ENCODE peak calls at places on chromosomes 11 and 22, in six cellular contexts. One of them, this sample, is unnamed.

GRCh38 chr22:46079861-46080821 is 70.2 kb upstream of the PPARA start:
- DNase-seq in progenitor cell of endocrine pancreas: no peak
- DNase-seq in HS-27A: peak
- DNase-seq in Peyer's patch: peak
- DNase-seq in HFFc6: peak
- DNase-seq in activated CD4-positive, alpha-beta T cell treated with anti-CD3 and anti-CD28 coated beads, Interleukin-2, amount 50 U/mL, for 48 hours: no peak
- DNase-seq in this sample: no peak

GRCh38 chr11:117058761-117059233 is 39.4 kb downstream of the SIK3 start:
- DNase-seq in progenitor cell of endocrine pancreas: no peak
- DNase-seq in HS-27A: no peak
- DNase-seq in Peyer's patch: no peak
- DNase-seq in HFFc6: peak
- DNase-seq in activated CD4-positive, alpha-beta T cell treated with anti-CD3 and anti-CD28 coated beads, Interleukin-2, amount 50 U/mL, for 48 hours: no peak
- DNase-seq in this sample: no peak

GRCh38 chr11:126474220-126474619 is 118.7 kb downstream of the ST3GAL4 start:
- DNase-seq in progenitor cell of endocrine pancreas: no peak
- DNase-seq in HS-27A: no peak
- DNase-seq in Peyer's patch: no peak
- DNase-seq in HFFc6: no peak
- DNase-seq in activated CD4-positive, alpha-beta T cell treated with anti-CD3 and anti-CD28 coated beads, Interleukin-2, amount 50 U/mL, for 48 hours: no peak
- DNase-seq in this sample: no peak

GRCh38 chr11:71223671-71224660 is 28.4 kb downstream of the SHANK2 start:
- DNase-seq in progenitor cell of endocrine pancreas: no peak
- DNase-seq in HS-27A: no peak
- DNase-seq in Peyer's patch: no peak
- DNase-seq in HFFc6: no peak
- DNase-seq in activated CD4-positive, alpha-beta T cell treated with anti-CD3 and anti-CD28 coated beads, Interleukin-2, amount 50 U/mL, for 48 hours: no peak
- DNase-seq in this sample: no peak

GRCh38 chr22:25804676-25805075 is 62.7 kb downstream of the MYO18B start:
- DNase-seq in progenitor cell of endocrine pancreas: no peak
- DNase-seq in HS-27A: no peak
- DNase-seq in Peyer's patch: no peak
- DNase-seq in HFFc6: no peak
- DNase-seq in activated CD4-positive, alpha-beta T cell treated with anti-CD3 and anti-CD28 coated beads, Interleukin-2, amount 50 U/mL, for 48 hours: no peak
- DNase-seq in this sample: no peak

GRCh38 chr11:122230387-122230760 is 114.4 kb upstream of the BLID start:
- DNase-seq in progenitor cell of endocrine pancreas: no peak
- DNase-seq in HS-27A: no peak
- DNase-seq in Peyer's patch: no peak
- DNase-seq in HFFc6: peak
- DNase-seq in activated CD4-positive, alpha-beta T cell treated with anti-CD3 and anti-CD28 coated beads, Interleukin-2, amount 50 U/mL, for 48 hours: no peak
- DNase-seq in this sample: no peak

GRCh38 chr11:116586392-116586791 is 186.4 kb downstream of the BUD13 start:
- DNase-seq in progenitor cell of endocrine pancreas: no peak
- DNase-seq in HS-27A: no peak
- DNase-seq in Peyer's patch: no peak
- DNase-seq in HFFc6: no peak
- DNase-seq in activated CD4-positive, alpha-beta T cell treated with anti-CD3 and anti-CD28 coated beads, Interleukin-2, amount 50 U/mL, for 48 hours: no peak
- DNase-seq in this sample: no peak

GRCh38 chr22:29705651-29706050 is 14.2 kb upstream of the CABP7 start:
- DNase-seq in progenitor cell of endocrine pancreas: no peak
- DNase-seq in HS-27A: no peak
- DNase-seq in Peyer's patch: no peak
- DNase-seq in HFFc6: no peak
- DNase-seq in activated CD4-positive, alpha-beta T cell treated with anti-CD3 and anti-CD28 coated beads, Interleukin-2, amount 50 U/mL, for 48 hours: no peak
- DNase-seq in this sample: no peak

GRCh38 chr11:64850979-64851567 is 6.6 kb upstream of the CDC42BPG start:
- DNase-seq in progenitor cell of endocrine pancreas: no peak
- DNase-seq in HS-27A: no peak
- DNase-seq in Peyer's patch: peak
- DNase-seq in HFFc6: no peak
- DNase-seq in activated CD4-positive, alpha-beta T cell treated with anti-CD3 and anti-CD28 coated beads, Interleukin-2, amount 50 U/mL, for 48 hours: peak
- DNase-seq in this sample: no peak

GRCh38 chr11:18853086-18853720 is 61.6 kb upstream of the PTPN5 start:
- DNase-seq in progenitor cell of endocrine pancreas: peak
- DNase-seq in HS-27A: no peak
- DNase-seq in Peyer's patch: no peak
- DNase-seq in HFFc6: peak
- DNase-seq in activated CD4-positive, alpha-beta T cell treated with anti-CD3 and anti-CD28 coated beads, Interleukin-2, amount 50 U/mL, for 48 hours: no peak
- DNase-seq in this sample: peak

GRCh38 chr11:371051-371450 is 1.8 kb downstream of the B4GALNT4 start:
- DNase-seq in progenitor cell of endocrine pancreas: no peak
- DNase-seq in HS-27A: no peak
- DNase-seq in Peyer's patch: no peak
- DNase-seq in HFFc6: no peak
- DNase-seq in activated CD4-positive, alpha-beta T cell treated with anti-CD3 and anti-CD28 coated beads, Interleukin-2, amount 50 U/mL, for 48 hours: no peak
- DNase-seq in this sample: no peak

GRCh38 chr11:76752321-76753175 is 30.6 kb upstream of the TSKU start:
- DNase-seq in progenitor cell of endocrine pancreas: no peak
- DNase-seq in HS-27A: no peak
- DNase-seq in Peyer's patch: peak
- DNase-seq in HFFc6: peak
- DNase-seq in activated CD4-positive, alpha-beta T cell treated with anti-CD3 and anti-CD28 coated beads, Interleukin-2, amount 50 U/mL, for 48 hours: no peak
- DNase-seq in this sample: no peak

GRCh38 chr11:12179019-12179418 is 68.6 kb downstream of the MICAL2 start:
- DNase-seq in progenitor cell of endocrine pancreas: no peak
- DNase-seq in HS-27A: no peak
- DNase-seq in Peyer's patch: peak
- DNase-seq in HFFc6: no peak
- DNase-seq in activated CD4-positive, alpha-beta T cell treated with anti-CD3 and anti-CD28 coated beads, Interleukin-2, amount 50 U/mL, for 48 hours: no peak
- DNase-seq in this sample: no peak

GRCh38 chr11:131253885-131254204 is 116.6 kb upstream of the NTM start:
- DNase-seq in progenitor cell of endocrine pancreas: no peak
- DNase-seq in HS-27A: no peak
- DNase-seq in Peyer's patch: no peak
- DNase-seq in HFFc6: no peak
- DNase-seq in activated CD4-positive, alpha-beta T cell treated with anti-CD3 and anti-CD28 coated beads, Interleukin-2, amount 50 U/mL, for 48 hours: no peak
- DNase-seq in this sample: no peak

GRCh38 chr11:9688716-9689511 is 25.0 kb downstream of the SWAP70 start:
- DNase-seq in progenitor cell of endocrine pancreas: no peak
- DNase-seq in HS-27A: no peak
- DNase-seq in Peyer's patch: peak
- DNase-seq in HFFc6: peak
- DNase-seq in activated CD4-positive, alpha-beta T cell treated with anti-CD3 and anti-CD28 coated beads, Interleukin-2, amount 50 U/mL, for 48 hours: no peak
- DNase-seq in this sample: no peak

GRCh38 chr11:106017088-106017487 is 5.0 kb downstream of the MSANTD4 start:
- DNase-seq in progenitor cell of endocrine pancreas: no peak
- DNase-seq in HS-27A: no peak
- DNase-seq in Peyer's patch: no peak
- DNase-seq in HFFc6: no peak
- DNase-seq in activated CD4-positive, alpha-beta T cell treated with anti-CD3 and anti-CD28 coated beads, Interleukin-2, amount 50 U/mL, for 48 hours: no peak
- DNase-seq in this sample: no peak

GRCh38 chr22:41382610-41383009 is 868 bp downstream of the TEF start:
- DNase-seq in progenitor cell of endocrine pancreas: no peak
- DNase-seq in HS-27A: no peak
- DNase-seq in Peyer's patch: no peak
- DNase-seq in HFFc6: no peak
- DNase-seq in activated CD4-positive, alpha-beta T cell treated with anti-CD3 and anti-CD28 coated beads, Interleukin-2, amount 50 U/mL, for 48 hours: no peak
- DNase-seq in this sample: no peak

GRCh38 chr11:8871283-8871775 is 39.7 kb upstream of the AKIP1 start:
- DNase-seq in progenitor cell of endocrine pancreas: no peak
- DNase-seq in HS-27A: peak
- DNase-seq in Peyer's patch: peak
- DNase-seq in HFFc6: peak
- DNase-seq in activated CD4-positive, alpha-beta T cell treated with anti-CD3 and anti-CD28 coated beads, Interleukin-2, amount 50 U/mL, for 48 hours: no peak
- DNase-seq in this sample: no peak

GRCh38 chr22:19597399-19597735 is 73.2 kb upstream of the CLDN5 start:
- DNase-seq in progenitor cell of endocrine pancreas: no peak
- DNase-seq in HS-27A: no peak
- DNase-seq in Peyer's patch: peak
- DNase-seq in HFFc6: no peak
- DNase-seq in activated CD4-positive, alpha-beta T cell treated with anti-CD3 and anti-CD28 coated beads, Interleukin-2, amount 50 U/mL, for 48 hours: no peak
- DNase-seq in this sample: no peak

GRCh38 chr11:27864046-27865025 is 164.1 kb upstream of the BDNF start:
- DNase-seq in progenitor cell of endocrine pancreas: no peak
- DNase-seq in HS-27A: no peak
- DNase-seq in Peyer's patch: no peak
- DNase-seq in HFFc6: no peak
- DNase-seq in activated CD4-positive, alpha-beta T cell treated with anti-CD3 and anti-CD28 coated beads, Interleukin-2, amount 50 U/mL, for 48 hours: no peak
- DNase-seq in this sample: no peak

GRCh38 chr22:47102648-47103047 is 340.2 kb downstream of the TBC1D22A start:
- DNase-seq in progenitor cell of endocrine pancreas: peak
- DNase-seq in HS-27A: no peak
- DNase-seq in Peyer's patch: no peak
- DNase-seq in HFFc6: no peak
- DNase-seq in activated CD4-positive, alpha-beta T cell treated with anti-CD3 and anti-CD28 coated beads, Interleukin-2, amount 50 U/mL, for 48 hours: no peak
- DNase-seq in this sample: no peak

GRCh38 chr11:105432241-105432995 is 177.5 kb upstream of the GRIA4 start:
- DNase-seq in progenitor cell of endocrine pancreas: no peak
- DNase-seq in HS-27A: no peak
- DNase-seq in Peyer's patch: no peak
- DNase-seq in HFFc6: no peak
- DNase-seq in activated CD4-positive, alpha-beta T cell treated with anti-CD3 and anti-CD28 coated beads, Interleukin-2, amount 50 U/mL, for 48 hours: no peak
- DNase-seq in this sample: no peak

GRCh38 chr11:72700026-72700610 is 25.9 kb upstream of the PDE2A start:
- DNase-seq in progenitor cell of endocrine pancreas: no peak
- DNase-seq in HS-27A: no peak
- DNase-seq in Peyer's patch: no peak
- DNase-seq in HFFc6: peak
- DNase-seq in activated CD4-positive, alpha-beta T cell treated with anti-CD3 and anti-CD28 coated beads, Interleukin-2, amount 50 U/mL, for 48 hours: no peak
- DNase-seq in this sample: no peak

GRCh38 chr22:30212996-30213441 is 33.5 kb downstream of the LIF start:
- DNase-seq in progenitor cell of endocrine pancreas: no peak
- DNase-seq in HS-27A: no peak
- DNase-seq in Peyer's patch: no peak
- DNase-seq in HFFc6: no peak
- DNase-seq in activated CD4-positive, alpha-beta T cell treated with anti-CD3 and anti-CD28 coated beads, Interleukin-2, amount 50 U/mL, for 48 hours: no peak
- DNase-seq in this sample: no peak

GRCh38 chr11:92703431-92703830 is 266.0 kb upstream of the MTNR1B start:
- DNase-seq in progenitor cell of endocrine pancreas: no peak
- DNase-seq in HS-27A: peak
- DNase-seq in Peyer's patch: no peak
- DNase-seq in HFFc6: no peak
- DNase-seq in activated CD4-positive, alpha-beta T cell treated with anti-CD3 and anti-CD28 coated beads, Interleukin-2, amount 50 U/mL, for 48 hours: no peak
- DNase-seq in this sample: no peak

GRCh38 chr11:8777907-8778767 is 95.5 kb downstream of the RPL27A start:
- DNase-seq in progenitor cell of endocrine pancreas: no peak
- DNase-seq in HS-27A: no peak
- DNase-seq in Peyer's patch: no peak
- DNase-seq in HFFc6: peak
- DNase-seq in activated CD4-positive, alpha-beta T cell treated with anti-CD3 and anti-CD28 coated beads, Interleukin-2, amount 50 U/mL, for 48 hours: no peak
- DNase-seq in this sample: no peak

GRCh38 chr11:27253200-27253599 is 109.8 kb downstream of the CCDC34 start:
- DNase-seq in progenitor cell of endocrine pancreas: no peak
- DNase-seq in HS-27A: no peak
- DNase-seq in Peyer's patch: no peak
- DNase-seq in HFFc6: no peak
- DNase-seq in activated CD4-positive, alpha-beta T cell treated with anti-CD3 and anti-CD28 coated beads, Interleukin-2, amount 50 U/mL, for 48 hours: no peak
- DNase-seq in this sample: no peak

GRCh38 chr22:29037340-29037932 is 24.2 kb downstream of the C22orf31 start:
- DNase-seq in progenitor cell of endocrine pancreas: no peak
- DNase-seq in HS-27A: no peak
- DNase-seq in Peyer's patch: no peak
- DNase-seq in HFFc6: no peak
- DNase-seq in activated CD4-positive, alpha-beta T cell treated with anti-CD3 and anti-CD28 coated beads, Interleukin-2, amount 50 U/mL, for 48 hours: no peak
- DNase-seq in this sample: no peak

GRCh38 chr22:46007848-46008261 is 30.9 kb upstream of the WNT7B start:
- DNase-seq in progenitor cell of endocrine pancreas: no peak
- DNase-seq in HS-27A: no peak
- DNase-seq in Peyer's patch: peak
- DNase-seq in HFFc6: peak
- DNase-seq in activated CD4-positive, alpha-beta T cell treated with anti-CD3 and anti-CD28 coated beads, Interleukin-2, amount 50 U/mL, for 48 hours: no peak
- DNase-seq in this sample: no peak

GRCh38 chr11:47923667-47924066 is 56.7 kb upstream of the PTPRJ start:
- DNase-seq in progenitor cell of endocrine pancreas: no peak
- DNase-seq in HS-27A: no peak
- DNase-seq in Peyer's patch: no peak
- DNase-seq in HFFc6: peak
- DNase-seq in activated CD4-positive, alpha-beta T cell treated with anti-CD3 and anti-CD28 coated beads, Interleukin-2, amount 50 U/mL, for 48 hours: no peak
- DNase-seq in this sample: no peak

GRCh38 chr11:129230006-129230405 is 37.9 kb upstream of the ARHGAP32 start:
- DNase-seq in progenitor cell of endocrine pancreas: no peak
- DNase-seq in HS-27A: no peak
- DNase-seq in Peyer's patch: no peak
- DNase-seq in HFFc6: no peak
- DNase-seq in activated CD4-positive, alpha-beta T cell treated with anti-CD3 and anti-CD28 coated beads, Interleukin-2, amount 50 U/mL, for 48 hours: no peak
- DNase-seq in this sample: no peak

GRCh38 chr11:1218256-1218787 is 4.5 kb upstream of the MUC5B start:
- DNase-seq in progenitor cell of endocrine pancreas: no peak
- DNase-seq in HS-27A: no peak
- DNase-seq in Peyer's patch: no peak
- DNase-seq in HFFc6: no peak
- DNase-seq in activated CD4-positive, alpha-beta T cell treated with anti-CD3 and anti-CD28 coated beads, Interleukin-2, amount 50 U/mL, for 48 hours: no peak
- DNase-seq in this sample: no peak

GRCh38 chr11:19777032-19777341 is 64.3 kb downstream of the NAV2 start:
- DNase-seq in progenitor cell of endocrine pancreas: peak
- DNase-seq in HS-27A: no peak
- DNase-seq in Peyer's patch: no peak
- DNase-seq in HFFc6: no peak
- DNase-seq in activated CD4-positive, alpha-beta T cell treated with anti-CD3 and anti-CD28 coated beads, Interleukin-2, amount 50 U/mL, for 48 hours: no peak
- DNase-seq in this sample: no peak